ENCODE peak calls at places on chromosomes 1 and 21, in six cellular contexts. Z is neural progenitor cell; D is Peyer's patch; U is endothelial cell of umbilical vein; V is HCT116; G is stimulated activated CD8-positive, alpha-beta memory T cell treated with anti-CD3 and anti-CD28 coated beads, Interleukin-4, amount 100 ng/mL, for 48 hours. C is an unnamed sample.

GRCh38 chr1:222529916-222530315 is 18.0 kb downstream of the HHIPL2 start:
- DNase-seq in Z (no peak), D (no peak), U (no peak), V (no peak), G (no peak), C (no peak)

GRCh38 chr1:109627692-109628399 is 8.2 kb downstream of the AMPD2 start:
- DNase-seq in Z (no peak), D (no peak), U (no peak), V (no peak), G (no peak), C (no peak)

GRCh38 chr21:42555756-42556438 is 42.2 kb downstream of the SLC37A1 start:
- DNase-seq in Z (no peak), D (peak), U (no peak), V (no peak), G (no peak), C (no peak)

GRCh38 chr1:19327301-19327700 is 15.2 kb downstream of the SLC66A1 start:
- DNase-seq in Z (no peak), D (no peak), U (no peak), V (no peak), G (no peak), C (no peak)

GRCh38 chr1:153796786-153797659 is 21.8 kb downstream of the SLC27A3 start:
- DNase-seq in Z (peak), D (peak), U (peak), V (peak), G (peak), C (peak)

GRCh38 chr1:150534002-150534401 is 15.2 kb upstream of the ADAMTSL4 start:
- DNase-seq in Z (no peak), D (no peak), U (no peak), V (no peak), G (no peak), C (no peak)

GRCh38 chr1:41806472-41807155 is 112.1 kb downstream of the HIVEP3 start:
- DNase-seq in Z (no peak), D (no peak), U (no peak), V (no peak), G (peak), C (no peak)

GRCh38 chr1:43868741-43869067 is 64.9 kb upstream of the ARTN start:
- DNase-seq in Z (no peak), D (no peak), U (peak), V (no peak), G (no peak), C (no peak)

GRCh38 chr21:15160136-15160535 is 95.3 kb upstream of the NRIP1 start:
- DNase-seq in Z (no peak), D (no peak), U (no peak), V (no peak), G (no peak), C (no peak)

GRCh38 chr1:156146749-156147405 is 6.5 kb upstream of the SEMA4A start:
- DNase-seq in Z (no peak), D (no peak), U (peak), V (no peak), G (no peak), C (peak)

GRCh38 chr1:239630767-239631166 is 244.4 kb downstream of the CHRM3 start:
- DNase-seq in Z (no peak), D (no peak), U (no peak), V (no peak), G (no peak), C (no peak)

GRCh38 chr1:211685823-211686222 is 10.4 kb upstream of the NEK2 start:
- DNase-seq in Z (no peak), D (no peak), U (no peak), V (no peak), G (no peak), C (no peak)

GRCh38 chr1:78387872-78388271 is 102.9 kb upstream of the PTGFR start:
- DNase-seq in Z (no peak), D (no peak), U (no peak), V (no peak), G (no peak), C (no peak)

GRCh38 chr1:16720403-16721223 is 19.7 kb upstream of the RNU1-4 start:
- DNase-seq in Z (peak), D (no peak), U (peak), V (no peak), G (no peak), C (peak)

GRCh38 chr1:16013220-16013907 is 4.5 kb downstream of the HSPB7 start:
- DNase-seq in Z (peak), D (peak), U (peak), V (peak), G (peak), C (peak)

GRCh38 chr21:39103689-39104088 is 79.6 kb downstream of the PSMG1 start:
- DNase-seq in Z (no peak), D (peak), U (no peak), V (no peak), G (no peak), C (no peak)

GRCh38 chr1:47527653-47528272 is 89.9 kb downstream of the FOXD2 start:
- DNase-seq in Z (peak), D (peak), U (peak), V (peak), G (peak), C (peak)

GRCh38 chr1:91124989-91125417 is 103.2 kb upstream of the ZNF644 start:
- DNase-seq in Z (peak), D (no peak), U (no peak), V (no peak), G (peak), C (no peak)

GRCh38 chr1:208149776-208150514 is 94.2 kb downstream of the PLXNA2 start:
- DNase-seq in Z (peak), D (peak), U (no peak), V (no peak), G (no peak), C (peak)

GRCh38 chr1:77542784-77543183 is 139.7 kb downstream of the ZZZ3 start:
- DNase-seq in Z (no peak), D (no peak), U (no peak), V (no peak), G (no peak), C (no peak)

GRCh38 chr1:38231941-38232340 is 185.3 kb upstream of the POU3F1 start:
- DNase-seq in Z (no peak), D (no peak), U (no peak), V (no peak), G (no peak), C (no peak)